ENCODE peak calls at places on chromosomes 5 and 9, in five cellular contexts. S is neural crest cell, C is COR-L47, N is activated T-helper 1 cell treated with Interleukin-2 at 50 U/mL for 16 hours, B is RWPE2. J is an unnamed sample.

GRCh38 chr9:127558581-127559246 is 53.4 kb upstream of the STXBP1 start:
- DNase-seq in C (no peak), N (no peak), S (no peak), B (no peak), J (no peak)

GRCh38 chr9:16425572-16425971 is 444.9 kb downstream of the BNC2 start:
- DNase-seq in C (no peak), B (no peak), S (no peak), N (no peak), J (no peak)

GRCh38 chr5:116574682-116575634 is at the start of gene SEMA6A:
- DNase-seq in B (peak), N (no peak), S (peak), C (peak), J (peak)

GRCh38 chr9:29691758-29692407 is 2118.6 kb upstream of the C9orf72 start:
- DNase-seq in B (no peak), C (peak), S (peak), N (no peak), J (peak)

GRCh38 chr5:175457466-175457865 is 13.5 kb upstream of the DRD1 start:
- DNase-seq in N (no peak), S (no peak), B (no peak), C (no peak), J (peak)

GRCh38 chr9:6902423-6902822 is 144.7 kb downstream of the KDM4C start:
- DNase-seq in S (no peak), B (no peak), C (no peak), N (no peak), J (no peak)

GRCh38 chr9:2096376-2096970 is 81.3 kb downstream of the SMARCA2 start:
- DNase-seq in S (no peak), N (no peak), B (no peak), C (no peak), J (no peak)

GRCh38 chr5:109141499-109142200 is 268.1 kb downstream of the PJA2 start:
- DNase-seq in S (no peak), C (no peak), N (no peak), B (no peak), J (no peak)

GRCh38 chr5:139639619-139640431 is 8.3 kb upstream of the CXXC5 start:
- DNase-seq in C (no peak), S (no peak), N (no peak), B (peak), J (no peak)

GRCh38 chr5:135705230-135705631 is 126.4 kb upstream of the CXCL14 start:
- DNase-seq in N (no peak), C (no peak), S (no peak), B (no peak), J (no peak)

GRCh38 chr5:134133995-134134541 is 19.6 kb downstream of the TCF7 start:
- DNase-seq in B (no peak), N (no peak), S (no peak), C (no peak), J (no peak)

GRCh38 chr5:61280205-61280604 is 51.9 kb upstream of the ZSWIM6 start:
- DNase-seq in S (no peak), N (no peak), B (peak), C (peak), J (peak)

GRCh38 chr5:179121667-179122111 is 61.5 kb downstream of the ZNF354C start:
- DNase-seq in C (no peak), S (no peak), B (no peak), N (no peak), J (no peak)

GRCh38 chr9:137264067-137264466 is 8.9 kb downstream of the NELFB start:
- DNase-seq in C (no peak), N (no peak), S (no peak), B (peak), J (no peak)

GRCh38 chr9:119951090-119951489 is 581.9 kb upstream of the BRINP1 start:
- DNase-seq in S (no peak), B (no peak), N (no peak), C (no peak), J (no peak)

GRCh38 chr9:92403153-92403552 is 1.2 kb downstream of the OGN start:
- DNase-seq in B (no peak), S (no peak), C (no peak), N (no peak), J (no peak)

GRCh38 chr5:33470544-33470943 is 29.8 kb downstream of the TARS1 start:
- DNase-seq in C (peak), S (no peak), B (no peak), N (no peak), J (peak)

GRCh38 chr9:113999256-114000062 is 78.6 kb downstream of the AMBP start:
- DNase-seq in S (no peak), N (no peak), C (no peak), B (no peak), J (no peak)

GRCh38 chr9:94175669-94176068 is 83.4 kb upstream of the ZNF169 start:
- DNase-seq in S (no peak), N (no peak), B (no peak), C (no peak), J (no peak)

GRCh38 chr5:41161271-41161670 is 52.1 kb downstream of the C6 start:
- DNase-seq in N (no peak), B (no peak), C (no peak), S (no peak), J (no peak)

J was measured in NAMALWA.